ENCODE peak calls at places on chromosomes 7 and 10, in seven cellular contexts. S is CD4-positive, CD25-positive, alpha-beta regulatory T cell; A is NCI-H446 treated with DMSO at 0.1 percent for 48 hours; L is COLO829; Q is T-helper 2 cell; P is Kasumi-1; T is MV-4-11. U is an unnamed sample.

GRCh38 chr10:86103391-86104101 is 263.0 kb downstream of the GRID1 start:
- DNase-seq in S (no peak), A (peak), L (no peak), Q (no peak), P (no peak), T (no peak), U (no peak)

GRCh38 chr7:50564171-50564570 is 1.0 kb downstream of the DDC start:
- DNase-seq in S (no peak), A (no peak), L (no peak), Q (no peak), P (no peak), T (no peak), U (no peak)

GRCh38 chr7:42070068-42070467 is 166.9 kb downstream of the GLI3 start:
- DNase-seq in S (no peak), A (no peak), L (no peak), Q (no peak), P (no peak), T (no peak), U (no peak)

GRCh38 chr7:50346548-50347497 is 42.3 kb downstream of the IKZF1 start:
- DNase-seq in S (no peak), A (no peak), L (peak), Q (no peak), P (no peak), T (no peak), U (no peak)

GRCh38 chr7:39446546-39446945 is 119.7 kb upstream of the YAE1 start:
- DNase-seq in S (no peak), A (no peak), L (peak), Q (no peak), P (no peak), T (no peak), U (no peak)

GRCh38 chr10:48811917-48812316 is 127.2 kb downstream of the WDFY4 start:
- DNase-seq in S (no peak), A (no peak), L (no peak), Q (no peak), P (no peak), T (no peak), U (no peak)

GRCh38 chr10:100104300-100104699 is 22.6 kb upstream of the CPN1 start:
- DNase-seq in S (no peak), A (no peak), L (no peak), Q (no peak), P (no peak), T (no peak), U (no peak)

GRCh38 chr10:113060221-113061053 is 110.4 kb downstream of the TCF7L2 start:
- DNase-seq in S (peak), A (no peak), L (no peak), Q (no peak), P (peak), T (peak), U (peak)

GRCh38 chr10:111129348-111129747 is 52.5 kb downstream of the ADRA2A start:
- DNase-seq in S (no peak), A (peak), L (no peak), Q (no peak), P (no peak), T (no peak), U (no peak)

GRCh38 chr7:2116903-2117680 is 115.7 kb downstream of the MAD1L1 start:
- DNase-seq in S (no peak), A (peak), L (no peak), Q (no peak), P (no peak), T (no peak), U (peak)

GRCh38 chr10:31001740-31002139 is 29.9 kb downstream of the ZNF438 start:
- DNase-seq in S (no peak), A (no peak), L (no peak), Q (no peak), P (no peak), T (no peak), U (no peak)

GRCh38 chr7:31126976-31127375 is 74.9 kb downstream of the ADCYAP1R1 start:
- DNase-seq in S (no peak), A (peak), L (peak), Q (no peak), P (peak), T (peak), U (no peak)

GRCh38 chr10:100345570-100346330 is 1.3 kb upstream of the SCD start:
- DNase-seq in S (no peak), A (no peak), L (no peak), Q (no peak), P (no peak), T (no peak), U (no peak)